ENCODE peak calls at places on chromosomes 6 and 20, in seven cellular contexts. One of them, this sample, is unnamed.

GRCh38 chr20:40883097-40883496 is 145.5 kb upstream of the TOP1 start:
- DNase-seq in mesendoderm: no peak
- DNase-seq in neuronal stem cell: no peak
- DNase-seq in IMR-90: no peak
- DNase-seq in mesenchymal stem cell: no peak
- DNase-seq in H9: no peak
- DNase-seq in H1: no peak
- DNase-seq in this sample: no peak

GRCh38 chr20:20668639-20669038 is 43.8 kb downstream of the RALGAPA2 start:
- DNase-seq in IMR-90: no peak
- DNase-seq in mesendoderm: no peak
- DNase-seq in neuronal stem cell: no peak
- DNase-seq in H1: no peak
- DNase-seq in mesenchymal stem cell: peak; percentile 29
- DNase-seq in H9: no peak
- DNase-seq in this sample: no peak

GRCh38 chr20:61442718-61443117 is 190.7 kb downstream of the CDH4 start:
- DNase-seq in H9: no peak
- DNase-seq in mesenchymal stem cell: no peak
- DNase-seq in neuronal stem cell: no peak
- DNase-seq in H1: no peak
- DNase-seq in IMR-90: no peak
- DNase-seq in mesendoderm: no peak
- DNase-seq in this sample: no peak

GRCh38 chr6:168247456-168248147 is 72.0 kb downstream of the DACT2 start:
- DNase-seq in mesendoderm: no peak
- DNase-seq in H1: no peak
- DNase-seq in mesenchymal stem cell: peak; percentile 68
- DNase-seq in H9: no peak
- DNase-seq in IMR-90: no peak
- DNase-seq in neuronal stem cell: no peak
- DNase-seq in this sample: no peak

GRCh38 chr6:2134559-2134958 is 110.8 kb downstream of the GMDS start:
- DNase-seq in neuronal stem cell: no peak
- DNase-seq in H1: no peak
- DNase-seq in mesenchymal stem cell: no peak
- DNase-seq in mesendoderm: no peak
- DNase-seq in IMR-90: peak; percentile 55
- DNase-seq in H9: no peak
- DNase-seq in this sample: no peak

GRCh38 chr6:133906050-133906449 is 17.1 kb downstream of the TCF21 start:
- DNase-seq in H1: no peak
- DNase-seq in mesendoderm: no peak
- DNase-seq in mesenchymal stem cell: no peak
- DNase-seq in IMR-90: no peak
- DNase-seq in H9: no peak
- DNase-seq in neuronal stem cell: no peak
- DNase-seq in this sample: no peak

GRCh38 chr6:144690109-144690508 is 405.0 kb downstream of the UTRN start:
- DNase-seq in neuronal stem cell: no peak
- DNase-seq in mesendoderm: no peak
- DNase-seq in IMR-90: no peak
- DNase-seq in mesenchymal stem cell: no peak
- DNase-seq in H1: no peak
- DNase-seq in H9: no peak
- DNase-seq in this sample: no peak

GRCh38 chr6:129748212-129748900 is 38.4 kb upstream of the ARHGAP18 start:
- DNase-seq in mesendoderm: peak; percentile 73
- DNase-seq in neuronal stem cell: no peak
- DNase-seq in H9: peak; percentile 33
- DNase-seq in H1: no peak
- DNase-seq in IMR-90: peak; percentile 61
- DNase-seq in mesenchymal stem cell: peak; percentile 89
- DNase-seq in this sample: peak; percentile 31

GRCh38 chr6:56841751-56842150 is 113.2 kb upstream of the BEND6 start:
- DNase-seq in mesenchymal stem cell: no peak
- DNase-seq in H1: no peak
- DNase-seq in IMR-90: no peak
- DNase-seq in H9: no peak
- DNase-seq in mesendoderm: no peak
- DNase-seq in neuronal stem cell: no peak
- DNase-seq in this sample: no peak

GRCh38 chr6:111666812-111667211 is 61.1 kb upstream of the TRAF3IP2 start:
- DNase-seq in H1: no peak
- DNase-seq in H9: no peak
- DNase-seq in mesenchymal stem cell: no peak
- DNase-seq in mesendoderm: no peak
- DNase-seq in IMR-90: peak; percentile 45
- DNase-seq in neuronal stem cell: no peak
- DNase-seq in this sample: no peak

GRCh38 chr20:20130399-20130798 is 78.1 kb downstream of the CFAP61 start:
- DNase-seq in H9: no peak
- DNase-seq in IMR-90: no peak
- DNase-seq in neuronal stem cell: no peak
- DNase-seq in H1: no peak
- DNase-seq in mesenchymal stem cell: peak; percentile 1
- DNase-seq in mesendoderm: peak; percentile 70
- DNase-seq in this sample: no peak

GRCh38 chr6:9520417-9521151 is 894.3 kb downstream of the TFAP2A start:
- DNase-seq in IMR-90: peak; percentile 89
- DNase-seq in neuronal stem cell: no peak
- DNase-seq in H1: no peak
- DNase-seq in mesenchymal stem cell: peak; percentile 82
- DNase-seq in H9: no peak
- DNase-seq in mesendoderm: no peak
- DNase-seq in this sample: peak; percentile 67

GRCh38 chr6:8047466-8048292 is 16.5 kb downstream of the BLOC1S5 start:
- DNase-seq in H1: no peak
- DNase-seq in H9: no peak
- DNase-seq in IMR-90: peak; percentile 35
- DNase-seq in mesenchymal stem cell: peak; percentile 80
- DNase-seq in neuronal stem cell: no peak
- DNase-seq in mesendoderm: no peak
- DNase-seq in this sample: no peak

GRCh38 chr6:163417595-163417994 is 3.1 kb downstream of the QKI start:
- DNase-seq in H9: no peak
- DNase-seq in H1: no peak
- DNase-seq in IMR-90: no peak
- DNase-seq in neuronal stem cell: no peak
- DNase-seq in mesenchymal stem cell: no peak
- DNase-seq in mesendoderm: no peak
- DNase-seq in this sample: no peak
- H2BK5ac ChIP-seq in H9: no peak overlapping the region
- H2BK5ac ChIP-seq in H1: no peak overlapping the region
- H2BK5ac ChIP-seq in IMR-90: peak overlapping the region; percentile 63
- H2BK5ac ChIP-seq in neuronal stem cell: no peak overlapping the region
- H2BK5ac ChIP-seq in mesenchymal stem cell: no peak overlapping the region
- H2BK5ac ChIP-seq in mesendoderm: no peak overlapping the region
- H2BK5ac ChIP-seq in this sample: no peak overlapping the region

DNA sequence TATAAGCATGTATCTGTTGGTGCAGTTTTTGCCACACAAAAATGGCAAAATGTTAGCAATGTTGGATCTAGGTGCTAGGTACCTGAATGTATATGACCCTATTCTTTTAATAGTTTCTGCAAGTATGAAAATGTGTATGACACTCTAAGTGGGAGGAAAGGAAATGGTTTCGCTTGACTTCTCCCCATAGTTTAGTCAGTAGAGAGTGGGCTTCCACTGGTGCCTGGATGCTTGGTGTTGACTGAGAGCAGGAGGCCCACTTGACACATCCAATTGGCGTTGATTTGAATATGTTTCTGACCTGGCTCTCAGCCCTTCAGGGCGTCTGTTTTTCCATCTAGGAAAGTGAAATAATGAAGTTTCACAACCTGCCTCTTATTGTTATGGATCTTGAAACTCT is 41.8 kb upstream of the GABRR1 start:
- DNase-seq in IMR-90: no peak
- DNase-seq in mesenchymal stem cell: no peak
- DNase-seq in neuronal stem cell: no peak
- DNase-seq in H9: no peak
- DNase-seq in mesendoderm: no peak
- DNase-seq in H1: no peak
- DNase-seq in this sample: no peak
- H2BK120ac ChIP-seq in IMR-90: no peak overlapping the region
- H2BK120ac ChIP-seq in mesenchymal stem cell: no peak overlapping the region
- H2BK120ac ChIP-seq in neuronal stem cell: no peak overlapping the region
- H2BK120ac ChIP-seq in H9: no peak overlapping the region
- H2BK120ac ChIP-seq in mesendoderm: no peak overlapping the region
- H2BK120ac ChIP-seq in H1: no peak overlapping the region
- H2BK120ac ChIP-seq in this sample: no peak overlapping the region

GRCh38 chr6:36793913-36794703 is 45.1 kb downstream of the CPNE5 start:
- DNase-seq in IMR-90: peak; percentile 12
- DNase-seq in H9: no peak
- DNase-seq in mesenchymal stem cell: no peak
- DNase-seq in mesendoderm: no peak
- DNase-seq in H1: no peak
- DNase-seq in neuronal stem cell: peak; percentile 32
- DNase-seq in this sample: no peak
- H2BK5ac ChIP-seq in IMR-90: no peak overlapping the region
- H2BK5ac ChIP-seq in H9: no peak overlapping the region
- H2BK5ac ChIP-seq in mesenchymal stem cell: no peak overlapping the region
- H2BK5ac ChIP-seq in mesendoderm: no peak overlapping the region
- H2BK5ac ChIP-seq in H1: no peak overlapping the region
- H2BK5ac ChIP-seq in neuronal stem cell: peak overlapping the region; percentile 33
- H2BK5ac ChIP-seq in this sample: no peak overlapping the region

DNA sequence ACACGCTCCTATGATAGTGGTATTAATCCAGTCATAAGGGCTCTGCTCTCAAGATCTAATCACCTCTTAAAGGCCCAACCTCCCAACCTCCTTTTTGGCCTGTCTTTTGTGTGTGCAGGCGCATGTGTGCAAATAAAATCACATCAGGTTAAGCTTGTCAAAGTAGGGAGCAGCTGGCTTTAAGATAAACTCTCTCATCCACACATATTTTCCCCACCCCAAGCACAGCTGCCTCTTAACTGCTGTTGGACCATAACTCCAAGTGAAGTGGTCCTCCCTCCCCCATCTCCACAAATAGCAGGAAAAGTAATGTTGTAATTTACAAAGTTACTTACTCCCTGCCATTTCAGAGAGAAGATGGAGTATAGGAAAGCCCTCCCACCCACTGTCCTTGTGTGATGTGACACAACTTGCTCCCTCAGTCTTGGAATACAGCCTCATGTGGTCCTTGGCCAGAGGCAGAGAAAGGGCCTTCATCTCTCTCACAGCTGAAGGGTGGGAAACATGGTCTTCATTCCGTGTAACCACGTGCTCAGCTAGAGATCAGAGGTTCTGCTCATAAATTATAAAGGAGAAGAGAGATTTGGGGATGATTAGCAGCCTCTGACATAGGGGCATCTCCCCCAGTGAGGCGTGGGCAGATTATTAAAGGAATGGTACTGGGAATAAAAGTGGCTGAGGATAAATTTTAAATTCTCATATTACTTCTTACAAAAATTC is 74.8 kb upstream of the TPD52L1 start:
- DNase-seq in IMR-90: no peak
- DNase-seq in H1: no peak
- DNase-seq in mesenchymal stem cell: no peak
- DNase-seq in mesendoderm: no peak
- DNase-seq in neuronal stem cell: no peak
- DNase-seq in H9: no peak
- DNase-seq in this sample: no peak
- H2BK120ac ChIP-seq in IMR-90: no peak overlapping the region
- H2BK120ac ChIP-seq in H1: no peak overlapping the region
- H2BK120ac ChIP-seq in mesenchymal stem cell: no peak overlapping the region
- H2BK120ac ChIP-seq in mesendoderm: no peak overlapping the region
- H2BK120ac ChIP-seq in neuronal stem cell: no peak overlapping the region
- H2BK120ac ChIP-seq in H9: no peak overlapping the region
- H2BK120ac ChIP-seq in this sample: no peak overlapping the region

GRCh38 chr20:54218470-54218869 is 10.6 kb downstream of the PFDN4 start:
- DNase-seq in mesendoderm: no peak
- DNase-seq in H1: no peak
- DNase-seq in neuronal stem cell: no peak
- DNase-seq in IMR-90: no peak
- DNase-seq in H9: no peak
- DNase-seq in mesenchymal stem cell: no peak
- DNase-seq in this sample: no peak
- H2BK5ac ChIP-seq in mesendoderm: no peak overlapping the region
- H2BK5ac ChIP-seq in H1: no peak overlapping the region
- H2BK5ac ChIP-seq in neuronal stem cell: no peak overlapping the region
- H2BK5ac ChIP-seq in IMR-90: no peak overlapping the region
- H2BK5ac ChIP-seq in H9: no peak overlapping the region
- H2BK5ac ChIP-seq in mesenchymal stem cell: no peak overlapping the region
- H2BK5ac ChIP-seq in this sample: no peak overlapping the region

This sample was measured in trophoblast cell.